ENCODE peak calls at places on chromosomes 4 and X, in nine cellular contexts. S is OCI-LY7, F is Peyer's patch, Z is SK-N-SH, C is left ventricle myocardium inferior, M is MM.1S, A is fibroblast of lung, Y is left lung, E is spleen. G is an unnamed sample. For H3K9me3 and H3K4me1, the result is how much of the 10 kb centered on the place peaks cover.

GRCh38 chrX:31483336-31483735 is 411.5 kb upstream of the FTHL17 start:
- DNase-seq in Y (no peak), C (no peak), F (no peak), A (peak), Z (no peak), E (no peak), S (no peak), M (no peak), G (no peak)

GRCh38 chr4:183171484-183172267 is 72.6 kb downstream of the WWC2 start:
- DNase-seq in E (no peak), Y (no peak), Z (no peak), F (no peak), S (no peak), C (no peak), A (no peak), M (no peak), G (no peak)

GRCh38 chrX:25017667-25018247 is 2.0 kb upstream of the ARX start:
- DNase-seq in M (no peak), Z (peak), C (no peak), E (no peak), F (no peak), A (no peak), Y (no peak), S (no peak), G (no peak)

GRCh38 chr4:44804301-44804700 is 77.9 kb upstream of the GNPDA2 start:
- DNase-seq in S (no peak), E (no peak), Y (no peak), A (no peak), Z (no peak), C (no peak), M (no peak), F (no peak), G (no peak)

GRCh38 chrX:29617725-29618124 is 597.6 kb upstream of the MAGEB2 start:
- DNase-seq in A (peak), C (no peak), M (no peak), Y (no peak), F (no peak), E (no peak), S (no peak), Z (no peak), G (no peak)

GRCh38 chrX:116749943-116750342 is 287.2 kb upstream of the CT83 start:
- DNase-seq in C (no peak), F (no peak), M (no peak), E (no peak), S (no peak), Z (no peak), A (no peak), Y (no peak), G (no peak)

GRCh38 chrX:120568047-120568446 is 7.3 kb upstream of the CUL4B start:
- DNase-seq in Y (no peak), E (no peak), A (no peak), F (no peak), S (no peak), M (no peak), Z (no peak), C (no peak), G (no peak)

GRCh38 chrX:66498672-66499296 is 140.1 kb downstream of the EDA2R start:
- DNase-seq in C (no peak), E (no peak), A (no peak), S (no peak), F (no peak), M (no peak), Y (no peak), Z (no peak), G (no peak)

GRCh38 chr4:8351931-8352367 is 82.4 kb downstream of the HTRA3 start:
- DNase-seq in S (no peak), F (no peak), Z (no peak), C (no peak), M (no peak), A (peak), Y (peak), E (no peak), G (no peak)

GRCh38 chr4:123452585-123452984 is 56.0 kb downstream of the SPRY1 start:
- DNase-seq in M (no peak), S (peak), Y (no peak), A (peak), Z (peak), F (peak), C (no peak), E (no peak), G (peak)

GRCh38 chrX:142999209-142999720 is 26.5 kb upstream of the SPANXN4 start:
- DNase-seq in Y (no peak), M (no peak), Z (no peak), S (no peak), C (no peak), E (no peak), F (no peak), A (no peak), G (no peak)
- H3K9me3 ChIP-seq in Y (under half), M (under half), Z (under half), S (under half), C (under half), E (under half), F (under half), A (under half), G (under half)

DNA sequence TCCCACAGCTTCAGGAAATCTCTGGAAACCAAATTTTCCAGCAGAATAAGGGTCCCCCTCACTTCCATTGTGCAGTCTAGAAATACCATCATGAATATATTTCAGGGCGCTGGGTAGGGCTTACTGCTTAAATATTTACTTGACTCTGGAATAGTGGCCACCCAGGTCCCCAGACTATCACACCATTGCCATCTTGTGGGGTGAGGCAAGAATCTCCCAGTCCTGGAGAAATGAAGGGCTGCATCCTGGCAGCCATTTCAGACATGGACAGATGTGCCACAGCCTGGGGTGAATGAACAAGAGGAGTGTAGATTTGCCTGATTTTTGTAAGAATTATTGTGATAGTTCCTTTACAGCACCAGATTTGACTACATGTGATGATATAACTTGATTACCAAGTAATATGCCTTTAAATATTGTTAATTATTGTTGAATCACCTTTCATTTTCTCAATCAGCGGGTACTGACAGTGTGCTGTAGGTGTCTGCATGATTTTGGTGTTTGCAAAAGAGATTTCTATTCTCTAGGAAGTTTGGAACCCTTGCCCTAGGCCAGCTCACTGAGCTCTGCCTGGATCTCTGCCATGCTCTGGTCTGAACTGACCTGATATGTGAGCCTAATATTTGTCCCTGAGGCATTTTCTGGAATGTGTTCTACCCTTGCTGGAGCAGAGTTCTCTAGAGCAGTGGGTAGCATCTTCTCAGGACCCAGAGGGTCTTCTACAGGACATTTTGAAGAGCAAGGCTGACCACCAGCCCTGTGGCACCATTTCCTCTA is 183.4 kb downstream of the KIT start:
- DNase-seq in A (peak), F (no peak), S (no peak), Z (peak), C (no peak), E (no peak), M (no peak), Y (no peak), G (peak)
- TF ChIP-seq CTCF in A (peak), F (no peak), S (no peak), Z (peak), C (peak), E (no peak), M (no peak), Y (peak), G (peak)

GRCh38 chr4:100258675-100259074 is 68.4 kb upstream of the DDIT4L start:
- DNase-seq in A (no peak), S (no peak), M (no peak), E (no peak), C (no peak), Y (no peak), Z (no peak), F (no peak), G (no peak)

GRCh38 chr4:100257567-100257966 is 67.3 kb upstream of the DDIT4L start:
- DNase-seq in S (no peak), A (no peak), Z (no peak), F (no peak), C (no peak), E (no peak), Y (no peak), M (no peak), G (no peak)

DNA sequence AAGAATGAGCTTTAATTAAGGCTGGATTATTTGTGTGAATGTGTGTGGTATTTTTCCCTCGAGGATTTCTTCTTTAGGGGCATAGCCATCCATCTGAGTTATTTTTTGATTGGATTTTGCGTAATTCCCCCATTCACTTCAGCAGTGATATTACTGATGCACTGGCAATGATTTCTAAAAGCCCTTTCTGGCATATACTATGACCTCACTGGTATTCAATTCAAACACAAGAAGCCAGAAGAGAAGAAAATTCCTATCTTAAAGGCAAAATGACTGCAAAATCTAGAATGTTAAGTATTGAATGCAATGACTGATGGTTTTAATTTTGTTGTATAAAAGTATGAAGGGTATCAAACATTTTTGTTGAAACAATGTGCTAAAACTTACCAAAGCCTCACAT is 71.1 kb upstream of the DDIT4L start:
- DNase-seq in A (no peak), E (no peak), S (no peak), Y (no peak), Z (no peak), F (no peak), C (no peak), M (no peak), G (no peak)
- H3K4me1 ChIP-seq in A (under half), E (under half), S (under half), Y (under half), Z (under half), F (under half), C (under half), M (under half), G (under half)

GRCh38 chr4:6058531-6059374 is 40.5 kb upstream of the C4orf50 start:
- DNase-seq in Y (no peak), Z (no peak), F (no peak), M (no peak), A (no peak), E (no peak), S (peak), C (no peak), G (no peak)

GRCh38 chr4:6059375-6059805 is 41.2 kb upstream of the C4orf50 start:
- DNase-seq in Z (no peak), Y (no peak), E (no peak), F (no peak), A (no peak), C (no peak), S (no peak), M (no peak), G (no peak)

GRCh38 chr4:6055436-6055835 is 37.2 kb upstream of the C4orf50 start:
- DNase-seq in M (no peak), F (no peak), S (no peak), E (no peak), Z (no peak), Y (no peak), A (no peak), C (no peak), G (no peak)

GRCh38 chr4:6055030-6055429 is 36.8 kb upstream of the C4orf50 start:
- DNase-seq in F (no peak), Y (no peak), M (no peak), C (no peak), Z (no peak), S (no peak), E (no peak), A (no peak), G (no peak)

DNA sequence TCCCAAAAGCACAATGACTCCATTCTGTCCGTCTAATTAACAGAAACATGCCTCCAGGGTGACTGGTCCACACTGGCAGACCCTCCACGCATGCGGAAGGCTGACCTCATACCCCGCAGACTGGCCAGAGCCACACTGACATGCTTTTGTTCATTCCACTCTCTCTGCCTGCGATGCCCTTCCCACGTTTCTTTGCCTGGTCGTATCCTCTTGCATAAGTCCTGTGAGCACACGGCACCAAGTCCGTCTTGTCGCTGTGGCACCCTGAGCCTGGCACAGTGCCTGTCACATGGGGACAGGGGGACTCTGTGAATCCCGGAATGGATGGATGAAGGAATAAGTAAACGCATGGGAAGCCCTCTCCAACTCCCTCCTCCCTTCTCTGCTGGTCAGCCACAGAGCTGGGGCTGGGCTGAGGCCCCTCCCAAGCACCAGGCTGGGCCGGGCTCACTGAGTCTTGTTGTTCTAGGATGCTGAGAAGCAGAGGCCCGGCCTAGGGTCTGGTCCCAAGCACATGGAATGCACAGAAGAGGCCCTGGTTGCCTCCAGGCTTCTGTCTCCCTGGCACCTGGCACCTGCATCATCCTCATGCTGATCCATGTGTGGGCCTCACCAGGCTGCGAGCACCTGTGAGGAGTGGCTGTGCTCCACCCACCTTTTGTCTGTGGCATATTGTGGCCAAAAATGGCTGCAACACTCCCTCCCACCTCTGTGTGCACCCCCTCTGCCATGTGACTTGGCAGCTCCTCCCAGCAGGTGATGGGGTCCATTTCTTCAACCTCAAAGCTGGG is 38.9 kb upstream of the C4orf50 start:
- DNase-seq in S (no peak), M (no peak), E (peak), A (no peak), Z (no peak), F (no peak), Y (no peak), C (no peak), G (no peak)
- H3K9me3 ChIP-seq in S (under half), M (under half), E (under half), A (under half), Z (under half), F (under half), Y (under half), C (under half), G (under half)

GRCh38 chrX:68234171-68234910 is 199.0 kb downstream of the OPHN1 start:
- DNase-seq in Z (no peak), E (no peak), Y (no peak), A (no peak), F (no peak), S (no peak), M (no peak), C (no peak), G (no peak)

GRCh38 chrX:68238568-68238967 is 194.7 kb downstream of the OPHN1 start:
- DNase-seq in A (no peak), E (no peak), M (no peak), C (no peak), S (no peak), Z (peak), Y (no peak), F (no peak), G (no peak)
- TF ChIP-seq CTCF in A (peak), E (no peak), M (peak), C (peak), S (peak), Z (peak), Y (peak), F (no peak), G (no peak)

GRCh38 chrX:78064152-78064551 is 39.9 kb upstream of the PGK1 start:
- DNase-seq in S (no peak), Y (no peak), Z (no peak), E (no peak), A (no peak), C (no peak), M (no peak), F (no peak), G (no peak)
- H3K4me1 ChIP-seq in S (under half), Y (under half), Z (under half), E (under half), A (under half), C (under half), M (half or more), F (under half), G (under half)

GRCh38 chr4:11635336-11635735 is 206.6 kb upstream of the HS3ST1 start:
- DNase-seq in M (no peak), Z (no peak), F (no peak), E (no peak), S (no peak), A (peak), C (no peak), Y (no peak), G (no peak)
- H3K9me3 ChIP-seq in M (under half), Z (under half), F (under half), E (under half), S (under half), A (under half), C (under half), Y (under half), G (under half)

GRCh38 chr4:113294910-113295309 is 245.5 kb downstream of the ANK2 start:
- DNase-seq in Y (no peak), A (no peak), M (no peak), E (no peak), C (no peak), Z (no peak), S (no peak), F (no peak), G (no peak)

GRCh38 chr4:113293043-113293560 is 243.6 kb downstream of the ANK2 start:
- DNase-seq in C (no peak), A (peak), Y (no peak), Z (no peak), M (no peak), S (no peak), F (no peak), E (no peak), G (no peak)

GRCh38 chr4:113292371-113293042 is 243.1 kb downstream of the ANK2 start:
- DNase-seq in E (no peak), F (no peak), M (no peak), C (peak), Z (no peak), S (no peak), Y (peak), A (peak), G (peak)

GRCh38 chr4:113290666-113291065 is 241.2 kb downstream of the ANK2 start:
- DNase-seq in Z (no peak), Y (no peak), A (no peak), S (no peak), E (no peak), M (no peak), C (no peak), F (no peak), G (no peak)

DNA sequence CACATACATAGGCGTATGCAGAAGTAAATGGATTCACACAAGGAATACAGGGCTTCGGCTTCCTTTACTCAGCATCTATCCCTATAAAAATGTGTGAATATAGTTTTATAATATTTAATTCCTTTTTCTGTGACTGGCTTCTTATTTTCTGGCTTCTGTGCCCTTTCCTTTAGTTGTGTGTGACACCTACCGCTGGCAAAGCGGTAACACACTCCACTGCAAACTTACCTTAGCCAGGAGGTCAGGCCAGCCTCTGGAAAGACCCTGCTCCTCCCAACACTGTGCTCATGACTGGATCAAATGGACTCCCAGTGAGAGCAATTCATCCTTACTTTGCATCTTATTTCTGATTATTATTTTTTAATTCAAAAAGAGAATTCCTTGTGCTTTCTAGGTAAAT is 244.2 kb downstream of the ANK2 start:
- DNase-seq in A (no peak), S (no peak), F (no peak), Z (no peak), C (no peak), Y (no peak), M (no peak), E (no peak), G (peak)
- TF ChIP-seq CTCF in A (peak), S (no peak), F (no peak), Z (no peak), C (no peak), Y (no peak), M (no peak), E (no peak), G (no peak)

GRCh38 chr4:187139116-187139515 is 415.5 kb upstream of the FAT1 start:
- DNase-seq in S (no peak), A (no peak), Y (no peak), Z (no peak), E (no peak), C (no peak), M (no peak), F (no peak), G (no peak)
- H3K4me1 ChIP-seq in S (under half), A (under half), Y (under half), Z (under half), E (under half), C (under half), M (under half), F (under half), G (under half)

G was measured in heart left ventricle.